ENCODE peak calls at places on chromosomes 16 and 17, in four cellular contexts. O is K562, G is HepG2, R is GM12878. U is an unnamed sample.

GRCh38 chr16:46757339-46758050 is 9.4 kb upstream of the MYLK3 start:
- DNase-seq in O (peak; percentile 57), G (no peak), R (no peak), U (no peak)

GRCh38 chr17:51259574-51260236 is at the start of gene MBTD1:
- DNase-seq in O (peak; percentile 97), G (peak; percentile 98), R (no peak), U (peak; percentile 95)

GRCh38 chr17:43878260-43879082 is 28.9 kb downstream of the MPP2 start:
- DNase-seq in O (peak; percentile 82), G (peak; percentile 45), R (no peak), U (peak; percentile 91)

GRCh38 chr17:50841949-50842354 is 6.6 kb downstream of the WFIKKN2 start:
- DNase-seq in O (peak; percentile 77), G (peak; percentile 66), R (no peak), U (peak; percentile 87)

GRCh38 chr17:30158896-30159625 is 42.4 kb downstream of the NSRP1 start:
- DNase-seq in O (no peak), G (no peak), R (no peak), U (no peak)

GRCh38 chr16:30063893-30064745 is 1.4 kb upstream of the ALDOA start:
- DNase-seq in O (peak; percentile 81), G (peak; percentile 84), R (peak; percentile 53), U (peak; percentile 61)

GRCh38 chr16:49516382-49517036 is 142.9 kb downstream of the C16orf78 start:
- DNase-seq in O (no peak), G (no peak), R (no peak), U (no peak)

GRCh38 chr16:61812251-61812650 is 224.0 kb downstream of the CDH8 start:
- DNase-seq in O (no peak), G (no peak), R (no peak), U (no peak)

GRCh38 chr16:11007714-11008240 is 63.4 kb downstream of the CLEC16A start:
- DNase-seq in O (no peak), G (no peak), R (no peak), U (no peak)

GRCh38 chr16:67283826-67284555 is 4.7 kb downstream of the PLEKHG4 start:
- DNase-seq in O (no peak), G (no peak), R (no peak), U (no peak)

GRCh38 chr17:79537061-79537460 is 73.8 kb downstream of the RBFOX3 start:
- DNase-seq in O (no peak), G (no peak), R (no peak), U (no peak)

GRCh38 chr17:19244796-19245195 is 7.6 kb downstream of the EPN2 start:
- DNase-seq in O (no peak), G (no peak), R (no peak), U (no peak)

GRCh38 chr17:1773755-1774181 is 11.9 kb downstream of the SERPINF1 start:
- DNase-seq in O (peak; percentile 60), G (no peak), R (no peak), U (no peak)

GRCh38 chr16:50603206-50604064 is 55.2 kb downstream of the NKD1 start:
- DNase-seq in O (no peak), G (no peak), R (no peak), U (no peak)

GRCh38 chr17:44995602-44996001 is 27.5 kb upstream of the C1QL1 start:
- DNase-seq in O (no peak), G (no peak), R (no peak), U (no peak)

GRCh38 chr17:19021622-19022083 is 17.1 kb upstream of the FAM83G start:
- DNase-seq in O (peak; percentile 79), G (no peak), R (no peak), U (no peak)

GRCh38 chr17:30808785-30809286 is 15.7 kb downstream of the CRLF3 start:
- DNase-seq in O (no peak), G (no peak), R (peak; percentile 91), U (no peak)

GRCh38 chr17:31394544-31394943 is 3.1 kb downstream of the RAB11FIP4 start:
- DNase-seq in O (peak; percentile 73), G (peak; percentile 56), R (no peak), U (peak; percentile 30)

GRCh38 chr16:69322343-69322742 is 8.0 kb downstream of the PDF start:
- DNase-seq in O (no peak), G (no peak), R (no peak), U (no peak)

GRCh38 chr16:22694887-22695382 is 119.0 kb upstream of the HS3ST2 start:
- DNase-seq in O (no peak), G (no peak), R (no peak), U (no peak)

GRCh38 chr16:89575247-89576172 is at the start of gene CPNE7:
- DNase-seq in O (peak; percentile 58), G (no peak), R (no peak), U (no peak)

GRCh38 chr17:10666921-10667320 is 9.8 kb upstream of the MYH3 start:
- DNase-seq in O (no peak), G (no peak), R (no peak), U (no peak)

GRCh38 chr17:19360772-19361171 is 1.8 kb downstream of the B9D1 start:
- DNase-seq in O (no peak), G (no peak), R (no peak), U (no peak)

GRCh38 chr16:15672514-15673167 is 22.6 kb downstream of the NDE1 start:
- DNase-seq in O (peak; percentile 21), G (peak; percentile 100), R (no peak), U (no peak)

GRCh38 chr17:12730931-12731521 is 58.3 kb upstream of the ARHGAP44 start:
- DNase-seq in O (peak; percentile 2), G (no peak), R (no peak), U (no peak)

GRCh38 chr17:36463916-36464764 is 22.3 kb upstream of the ZNHIT3 start:
- DNase-seq in O (peak; percentile 88), G (peak; percentile 45), R (no peak), U (peak; percentile 76)

GRCh38 chr16:22191089-22191965 is 14.8 kb upstream of the EEF2K start:
- DNase-seq in O (peak; percentile 98), G (peak; percentile 99), R (peak; percentile 91), U (peak; percentile 77)

DNA sequence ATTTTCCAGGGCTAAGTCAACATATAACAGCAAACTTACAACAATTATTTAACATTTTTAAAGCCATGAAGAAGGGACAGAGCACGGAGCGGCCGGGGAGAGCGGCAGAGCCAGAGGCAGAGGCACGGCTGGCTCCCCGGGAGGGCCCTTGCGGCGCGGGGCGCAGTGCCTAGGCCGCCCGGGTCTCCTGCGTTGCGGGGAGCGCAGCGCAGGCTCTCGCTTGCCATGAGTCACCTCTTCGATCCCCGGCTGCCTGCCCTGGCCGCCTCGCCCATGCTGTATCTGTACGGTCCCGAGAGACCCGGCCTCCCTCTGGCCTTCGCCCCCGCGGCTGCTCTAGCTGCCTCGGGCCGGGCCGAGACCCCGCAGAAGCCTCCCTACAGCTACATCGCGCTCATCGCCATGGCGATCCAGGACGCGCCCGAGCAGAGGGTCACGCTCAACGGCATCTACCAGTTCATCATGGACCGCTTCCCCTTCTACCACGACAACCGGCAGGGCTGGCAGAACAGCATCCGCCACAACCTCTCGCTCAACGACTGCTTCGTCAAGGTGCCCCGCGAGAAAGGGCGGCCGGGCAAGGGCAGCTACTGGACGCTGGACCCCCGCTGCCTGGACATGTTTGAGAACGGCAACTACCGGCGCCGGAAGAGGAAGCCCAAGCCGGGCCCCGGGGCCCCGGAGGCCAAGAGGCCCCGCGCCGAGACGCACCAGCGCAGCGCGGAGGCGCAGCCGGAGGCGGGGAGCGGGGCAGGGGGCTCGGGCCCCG is at the start of gene FOXL1:
- DNase-seq in O (no peak), G (no peak), R (no peak), U (no peak)
- TF ChIP-seq FOXM1 in O (no peak), G (no peak), R (no peak), U (no peak)

DNA sequence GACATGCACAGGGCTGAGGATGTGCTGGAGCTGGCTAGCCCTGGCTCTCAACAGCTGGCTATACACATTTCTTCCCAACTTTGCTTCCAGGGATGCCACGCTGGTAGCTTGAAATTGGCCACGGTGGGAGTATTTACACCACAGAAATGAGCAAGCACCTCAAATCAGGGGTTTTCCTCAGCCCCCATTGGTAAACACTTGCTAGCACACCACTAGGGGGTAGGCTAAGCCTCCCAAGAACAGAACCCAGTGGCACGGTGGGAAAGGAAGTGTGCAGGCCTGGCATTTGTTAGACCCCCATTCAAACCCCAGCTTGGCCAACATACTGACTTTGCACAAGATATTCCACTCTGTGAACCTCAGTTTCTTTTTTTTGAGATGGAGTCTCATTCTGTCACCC is 12.9 kb downstream of the DRC3 start:
- DNase-seq in O (peak; percentile 21), G (no peak), R (no peak), U (no peak)
- TF ChIP-seq BHLHE40 in O (no peak), G (no peak), R (no peak), U (no peak)

GRCh38 chr17:71902931-71903506 is 217.8 kb upstream of the SOX9 start:
- DNase-seq in O (no peak), G (no peak), R (no peak), U (no peak)
- TF ChIP-seq FOXM1 in O (no peak), G (no peak), R (no peak), U (no peak)

GRCh38 chr17:28839221-28839620 is 3.4 kb downstream of the FAM222B start:
- DNase-seq in O (no peak), G (no peak), R (no peak), U (no peak)

GRCh38 chr17:28842282-28843012 is at the start of gene FAM222B:
- DNase-seq in O (peak; percentile 95), G (peak; percentile 79), R (peak; percentile 51), U (peak; percentile 95)

GRCh38 chr17:28846231-28846630 is 3.6 kb upstream of the FAM222B start:
- DNase-seq in O (no peak), G (no peak), R (no peak), U (no peak)

GRCh38 chr17:28841901-28842281 is 699 bp downstream of the FAM222B start:
- DNase-seq in O (peak; percentile 53), G (no peak), R (no peak), U (no peak)

DNA sequence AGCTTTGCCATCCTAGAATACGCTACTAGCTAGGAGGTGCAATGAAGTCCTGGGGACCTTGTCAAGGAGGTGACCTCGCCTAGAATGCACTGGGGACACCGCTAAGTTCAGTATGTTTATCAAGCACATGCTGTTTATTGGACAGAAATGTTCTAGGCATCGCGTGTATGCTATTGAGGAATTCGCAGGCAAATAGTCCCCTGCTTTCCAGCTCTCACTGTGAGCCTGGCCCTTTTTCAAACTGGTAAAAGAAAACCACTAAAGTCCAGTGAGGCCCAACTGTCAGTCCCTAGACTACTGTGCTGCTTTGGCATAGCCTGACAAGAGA is 1.2 kb upstream of the FAM222B start:
- DNase-seq in O (no peak), G (no peak), R (no peak), U (no peak)
- TF ChIP-seq BHLHE40 in O (no peak), G (no peak), R (no peak), U (no peak)

GRCh38 chr16:84686702-84687298 is 13.0 kb upstream of the USP10 start:
- DNase-seq in O (peak; percentile 64), G (no peak), R (no peak), U (no peak)

GRCh38 chr16:84685210-84685609 is 14.6 kb upstream of the USP10 start:
- DNase-seq in O (no peak), G (no peak), R (no peak), U (no peak)

GRCh38 chr16:84689126-84689525 is 10.7 kb upstream of the USP10 start:
- DNase-seq in O (no peak), G (no peak), R (no peak), U (no peak)

GRCh38 chr16:84690088-84690819 is 9.5 kb upstream of the USP10 start:
- DNase-seq in O (no peak), G (no peak), R (no peak), U (no peak)

GRCh38 chr16:84687715-84688114 is 12.1 kb upstream of the USP10 start:
- DNase-seq in O (no peak), G (no peak), R (peak; percentile 76), U (no peak)
- TF ChIP-seq FOXM1 in O (no peak), G (no peak), R (no peak), U (no peak)